ENCODE peak calls at places on chromosomes 12 and 14, in ten cellular contexts. C, A, S, H, I, G, O, Q, V and K are unnamed samples.

GRCh38 chr12:28795306-28795705 is 353.8 kb upstream of the FAR2 start:
- DNase-seq in C (no peak), A (no peak), S (no peak), H (no peak), I (no peak), G (no peak), O (no peak), Q (no peak), V (no peak), K (no peak)

GRCh38 chr14:64107438-64107837 is 186.7 kb downstream of the ESR2 start:
- DNase-seq in C (no peak), A (no peak), S (no peak), H (no peak), I (no peak), G (no peak), O (no peak), Q (no peak), V (no peak), K (no peak)

GRCh38 chr12:55850893-55851292 is 8.2 kb upstream of the MMP19 start:
- DNase-seq in C (no peak), A (no peak), S (peak), H (no peak), I (no peak), G (no peak), O (no peak), Q (no peak), V (no peak), K (no peak)

GRCh38 chr14:81831128-81831815 is 297.6 kb upstream of the SEL1L start:
- DNase-seq in C (no peak), A (no peak), S (no peak), H (no peak), I (no peak), G (no peak), O (no peak), Q (peak), V (no peak), K (no peak)

GRCh38 chr12:122740351-122740750 is 9.7 kb upstream of the HCAR1 start:
- DNase-seq in C (no peak), A (no peak), S (no peak), H (no peak), I (no peak), G (no peak), O (no peak), Q (no peak), V (no peak), K (no peak)

GRCh38 chr12:53560386-53560785 is 53.1 kb upstream of the NPFF start:
- DNase-seq in C (no peak), A (no peak), S (no peak), H (no peak), I (no peak), G (no peak), O (no peak), Q (no peak), V (no peak), K (no peak)

GRCh38 chr14:75232597-75232996 is 46.0 kb upstream of the FOS start:
- DNase-seq in C (no peak), A (no peak), S (peak), H (no peak), I (no peak), G (peak), O (no peak), Q (no peak), V (no peak), K (no peak)

GRCh38 chr14:64826333-64826732 is 53.4 kb downstream of the SPTB start:
- DNase-seq in C (no peak), A (no peak), S (no peak), H (no peak), I (no peak), G (no peak), O (no peak), Q (no peak), V (no peak), K (no peak)

GRCh38 chr12:38823743-38824142 is 81.6 kb downstream of the CPNE8 start:
- DNase-seq in C (no peak), A (no peak), S (no peak), H (no peak), I (no peak), G (no peak), O (no peak), Q (no peak), V (no peak), K (no peak)

GRCh38 chr14:51715250-51715649 is 63.5 kb downstream of the FRMD6 start:
- DNase-seq in C (no peak), A (no peak), S (no peak), H (no peak), I (no peak), G (no peak), O (no peak), Q (no peak), V (no peak), K (no peak)

GRCh38 chr14:58238252-58239247 is 6.1 kb upstream of the PSMA3 start:
- DNase-seq in C (no peak), A (peak), S (peak), H (no peak), I (no peak), G (no peak), O (peak), Q (peak), V (no peak), K (no peak)

GRCh38 chr14:50047274-50047676 is 69.1 kb downstream of the VCPKMT start:
- DNase-seq in C (peak), A (no peak), S (no peak), H (no peak), I (no peak), G (no peak), O (no peak), Q (no peak), V (no peak), K (no peak)

GRCh38 chr12:4320859-4321701 is at the start of gene TIGAR:
- DNase-seq in C (peak), A (peak), S (peak), H (peak), I (peak), G (peak), O (peak), Q (peak), V (peak), K (peak)

GRCh38 chr14:102675396-102675795 is 82.9 kb downstream of the RCOR1 start:
- DNase-seq in C (no peak), A (no peak), S (no peak), H (no peak), I (no peak), G (no peak), O (no peak), Q (no peak), V (no peak), K (no peak)

GRCh38 chr14:32709072-32709471 is 229.6 kb upstream of the NPAS3 start:
- DNase-seq in C (no peak), A (no peak), S (no peak), H (no peak), I (no peak), G (no peak), O (no peak), Q (no peak), V (no peak), K (no peak)

GRCh38 chr14:76918751-76919421 is 92.7 kb downstream of the LRRC74A start:
- DNase-seq in C (no peak), A (peak), S (no peak), H (peak), I (no peak), G (no peak), O (no peak), Q (peak), V (peak), K (peak)